ENCODE peak calls at places on chromosomes 5 and 9, in six cellular contexts. U, T, J, Z, K and H are unnamed samples.

GRCh38 chr9:80320916-80321315 is 749.2 kb downstream of the TLE4 start:
- DNase-seq in T (no peak), Z (no peak), J (no peak), K (no peak), U (no peak), H (no peak)

GRCh38 chr9:15461056-15461455 is 38.4 kb downstream of the SNAPC3 start:
- DNase-seq in J (no peak), U (no peak), T (no peak), Z (no peak), K (no peak), H (no peak)

GRCh38 chr5:17096975-17097695 is 120.3 kb upstream of the BASP1 start:
- DNase-seq in J (no peak), U (no peak), Z (no peak), K (no peak), T (no peak), H (no peak)

GRCh38 chr5:90395005-90395404 is 14.6 kb downstream of the CETN3 start:
- DNase-seq in U (no peak), J (no peak), K (no peak), Z (no peak), T (no peak), H (no peak)

GRCh38 chr9:278651-279050 is 64.0 kb downstream of the DOCK8 start:
- DNase-seq in U (no peak), K (no peak), Z (no peak), T (no peak), J (no peak), H (no peak)

GRCh38 chr5:55624841-55625602 is 87.1 kb downstream of the SLC38A9 start:
- DNase-seq in Z (no peak), T (no peak), J (no peak), U (no peak), K (no peak), H (no peak)

GRCh38 chr5:141150215-141150992 is 547 bp downstream of the PCDHB6 start:
- DNase-seq in K (no peak), T (no peak), U (no peak), Z (no peak), J (no peak), H (no peak)

GRCh38 chr5:14501353-14502162 is 80.0 kb upstream of the OTULINL start:
- DNase-seq in Z (no peak), J (no peak), T (no peak), U (no peak), K (no peak), H (no peak)

GRCh38 chr5:171418982-171419662 is at the start of gene FGF18:
- DNase-seq in U (peak), Z (peak), K (no peak), T (no peak), J (peak), H (peak)

GRCh38 chr5:125409496-125410351 is 663.3 kb upstream of the ZNF608 start:
- DNase-seq in Z (no peak), K (no peak), T (no peak), J (no peak), U (no peak), H (no peak)

GRCh38 chr9:134065720-134066419 is 2.0 kb downstream of the BRD3 start:
- DNase-seq in U (peak), Z (peak), J (peak), K (no peak), T (peak), H (peak)

GRCh38 chr9:15617782-15618181 is 64.9 kb downstream of the CCDC171 start:
- DNase-seq in Z (no peak), U (no peak), J (no peak), K (no peak), T (no peak), H (no peak)

GRCh38 chr9:123011380-123011779 is 22.1 kb upstream of the GPR21 start:
- DNase-seq in Z (no peak), K (no peak), T (no peak), U (no peak), J (no peak), H (no peak)

GRCh38 chr9:89281106-89281505 is 29.9 kb upstream of the CKS2 start:
- DNase-seq in U (no peak), J (no peak), K (no peak), T (no peak), Z (no peak), H (no peak)

GRCh38 chr5:174920906-174921550 is 196.6 kb downstream of the MSX2 start:
- DNase-seq in Z (no peak), J (no peak), T (no peak), U (no peak), K (peak), H (no peak)

GRCh38 chr5:140141241-140141640 is 15.5 kb downstream of the IGIP start:
- DNase-seq in U (no peak), K (no peak), T (no peak), J (no peak), Z (no peak), H (no peak)

GRCh38 chr9:136107953-136108647 is 10.6 kb downstream of the TMEM250 start:
- DNase-seq in J (no peak), K (no peak), T (no peak), Z (no peak), U (peak), H (no peak)

GRCh38 chr9:136110082-136111061 is 8.3 kb downstream of the TMEM250 start:
- DNase-seq in K (no peak), T (no peak), J (no peak), Z (no peak), U (peak), H (no peak)

GRCh38 chr9:136111190-136111589 is 7.5 kb downstream of the TMEM250 start:
- DNase-seq in T (no peak), Z (no peak), J (no peak), U (no peak), K (no peak), H (no peak)

GRCh38 chr9:136108648-136109266 is 9.9 kb downstream of the TMEM250 start:
- DNase-seq in T (no peak), J (no peak), K (no peak), U (no peak), Z (no peak), H (no peak)

GRCh38 chr9:136109351-136110081 is 9.2 kb downstream of the TMEM250 start:
- DNase-seq in J (no peak), T (peak), K (no peak), U (peak), Z (peak), H (peak)
- TF ChIP-seq POLR2A in J (no peak), T (no peak), K (no peak), U (peak), Z (no peak), H (peak)

DNA sequence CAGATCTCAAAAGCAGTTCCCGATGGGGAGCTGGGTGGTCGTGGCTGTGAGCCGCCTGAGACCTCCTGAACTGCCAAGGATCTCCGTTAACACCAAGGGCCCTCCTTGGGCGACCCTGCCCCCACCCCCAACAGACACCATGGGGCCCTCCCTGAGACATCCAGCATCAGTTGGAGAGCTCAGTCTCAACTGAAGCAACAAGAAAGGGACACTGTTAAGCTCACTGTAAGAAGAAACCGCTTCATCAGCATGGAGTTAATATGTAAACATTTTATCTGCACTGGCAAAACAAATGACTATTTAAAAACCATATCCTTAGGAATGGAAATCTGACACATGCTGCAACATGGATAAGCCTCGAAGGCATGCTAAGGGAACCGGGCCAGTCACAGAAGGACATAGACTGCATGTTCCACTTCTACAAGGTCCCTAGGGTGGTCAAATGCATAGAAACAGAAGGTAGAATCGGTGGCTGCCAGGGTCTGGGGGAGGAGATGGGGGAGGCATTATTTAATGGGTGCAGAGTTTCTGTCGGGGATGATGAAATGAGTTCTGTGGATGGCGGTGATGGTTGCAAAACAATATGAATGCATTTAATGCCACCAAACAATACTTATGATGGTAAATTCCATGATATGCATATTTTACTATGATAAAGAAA is 47.4 kb downstream of the ROR2 start:
- DNase-seq in Z (no peak), K (no peak), U (no peak), T (no peak), J (no peak), H (no peak)
- TF ChIP-seq TAF1 in Z (no peak), K (no peak), U (no peak), T (no peak), J (no peak), H (no peak)

DNA sequence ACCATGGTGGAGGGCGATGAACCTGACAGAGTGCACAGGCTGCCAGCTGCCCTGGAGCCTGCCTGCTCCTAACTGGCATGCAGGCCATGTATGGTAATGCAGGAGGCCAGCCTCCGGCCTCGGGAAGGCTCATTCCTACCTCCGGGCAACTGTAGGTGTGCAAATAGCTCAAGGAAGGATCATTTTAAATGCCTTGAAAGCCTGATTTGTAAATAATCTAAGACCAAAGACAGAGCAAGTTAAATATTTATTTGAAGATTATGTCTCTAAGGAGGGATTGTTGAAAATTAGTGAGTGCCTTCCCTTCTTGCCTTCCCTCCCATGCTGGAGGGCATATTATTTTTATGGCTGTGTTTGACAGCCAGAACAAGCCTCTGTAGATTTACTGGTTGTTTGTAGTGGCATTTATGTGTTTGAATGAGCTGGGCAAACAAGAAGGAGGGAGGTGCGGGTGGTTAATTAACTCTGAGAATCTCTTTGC is 285.7 kb upstream of the TUT7 start:
- DNase-seq in U (no peak), J (no peak), Z (no peak), T (no peak), K (no peak), H (no peak)
- TF ChIP-seq POLR2AphosphoS5 in U (no peak), J (no peak), Z (no peak), T (no peak), K (no peak), H (no peak)

GRCh38 chr5:78586251-78586650 is 62.3 kb downstream of the LHFPL2 start:
- DNase-seq in J (no peak), Z (no peak), U (no peak), K (no peak), T (no peak), H (no peak)
- TF ChIP-seq POLR2A in J (no peak), Z (no peak), U (no peak), K (no peak), T (no peak), H (no peak)

DNA sequence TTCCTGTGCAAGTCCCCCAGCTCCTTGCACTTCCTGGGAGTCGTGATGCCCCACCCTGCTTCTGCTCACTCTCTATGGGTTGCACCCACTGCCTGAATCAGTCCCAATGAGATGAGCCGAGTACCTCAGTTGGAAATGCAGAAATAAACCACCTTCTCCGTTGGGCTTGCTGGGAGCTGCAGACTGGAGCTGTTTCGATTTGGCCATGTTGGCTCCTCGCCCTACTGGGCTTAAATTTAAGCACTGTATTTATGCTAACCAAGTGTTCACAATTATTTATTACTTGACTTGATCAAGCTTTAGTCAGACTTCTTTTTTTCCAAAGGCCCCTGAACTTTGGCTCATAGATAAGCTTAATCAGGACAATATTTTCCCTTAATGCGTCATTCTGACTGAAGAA is 1072.4 kb upstream of the CDH9 start:
- DNase-seq in J (no peak), U (no peak), Z (no peak), T (no peak), K (no peak), H (no peak)
- TF ChIP-seq TAF1 in J (no peak), U (no peak), Z (no peak), T (no peak), K (no peak), H (no peak)

GRCh38 chr5:133742370-133743036 is 130.2 kb upstream of the FSTL4 start:
- DNase-seq in T (peak), Z (no peak), K (no peak), U (no peak), J (no peak), H (no peak)

GRCh38 chr5:133739381-133739780 is 127.0 kb upstream of the FSTL4 start:
- DNase-seq in Z (no peak), T (no peak), U (no peak), J (no peak), K (no peak), H (no peak)

GRCh38 chr5:133741818-133742355 is 129.5 kb upstream of the FSTL4 start:
- DNase-seq in J (no peak), K (no peak), T (no peak), Z (no peak), U (no peak), H (no peak)

GRCh38 chr5:133744030-133744645 is 131.8 kb upstream of the FSTL4 start:
- DNase-seq in J (no peak), U (no peak), K (no peak), Z (no peak), T (no peak), H (no peak)

GRCh38 chr5:133741396-133741795 is 129.1 kb upstream of the FSTL4 start:
- DNase-seq in K (no peak), U (no peak), J (no peak), Z (no peak), T (no peak), H (no peak)
- TF ChIP-seq POLR2AphosphoS5 in K (no peak), U (no peak), J (no peak), Z (no peak), T (no peak), H (no peak)

GRCh38 chr5:134003957-134004625 is 684 bp downstream of the VDAC1 start:
- DNase-seq in U (peak), J (no peak), K (no peak), Z (peak), T (no peak), H (peak)

GRCh38 chr5:134003064-134003956 is 1.5 kb downstream of the VDAC1 start:
- DNase-seq in U (peak), Z (no peak), J (no peak), K (no peak), T (no peak), H (no peak)

GRCh38 chr5:134005415-134006118 is 792 bp upstream of the VDAC1 start:
- DNase-seq in K (no peak), Z (peak), T (no peak), U (peak), J (no peak), H (peak)

GRCh38 chr5:134006119-134006514 is 1.3 kb upstream of the VDAC1 start:
- DNase-seq in U (no peak), T (no peak), K (no peak), J (no peak), Z (no peak), H (no peak)

DNA sequence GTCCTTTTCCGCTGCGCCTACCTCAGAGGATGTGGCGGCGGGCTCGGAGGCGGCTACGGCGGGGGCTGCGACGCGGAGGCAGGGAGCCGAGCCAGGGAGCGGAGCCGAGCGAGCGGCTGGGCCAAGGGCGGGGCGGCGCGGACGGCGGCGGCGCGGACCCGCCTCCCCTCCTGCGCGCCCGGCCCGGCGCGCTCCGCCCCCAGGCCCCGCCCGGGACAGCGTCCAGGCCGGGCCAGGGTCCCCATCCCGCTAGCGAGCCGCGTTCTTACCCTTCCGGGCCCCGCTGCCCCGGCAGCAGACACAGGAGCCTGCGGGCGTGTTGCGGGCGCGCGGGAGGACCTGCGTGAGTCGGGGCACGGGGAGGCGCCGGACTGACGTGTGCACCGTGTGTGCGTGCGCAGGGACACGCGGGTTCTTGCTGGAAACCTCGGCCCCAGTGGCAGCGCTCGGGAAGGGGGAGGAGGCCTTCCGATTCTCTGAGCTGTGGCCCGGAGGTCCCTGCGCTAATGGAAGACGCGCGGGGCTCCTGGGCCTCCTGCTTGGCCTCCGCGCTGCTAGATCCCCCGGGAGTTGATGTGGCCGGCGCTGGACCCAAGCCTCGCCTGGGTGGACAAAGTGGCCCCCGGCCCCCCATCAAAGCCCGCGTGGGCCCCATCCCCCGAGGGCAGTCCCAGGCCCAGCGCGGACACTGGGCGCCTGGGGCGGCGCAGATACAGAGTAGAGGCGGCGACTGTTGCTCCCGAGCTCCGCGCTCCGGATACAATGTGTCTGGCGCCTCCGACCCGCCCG is at the start of gene VDAC1:
- DNase-seq in U (peak), K (no peak), Z (peak), T (no peak), J (no peak), H (peak)
- TF ChIP-seq POLR2A in U (peak), K (no peak), Z (no peak), T (peak), J (no peak), H (peak)

GRCh38 chr5:112737088-112737471 is 605 bp upstream of the APC start:
- DNase-seq in T (no peak), U (no peak), J (no peak), Z (no peak), K (no peak), H (no peak)

GRCh38 chr5:112738180-112738560 is 485 bp downstream of the APC start:
- DNase-seq in T (no peak), Z (no peak), U (peak), J (no peak), K (no peak), H (no peak)

GRCh38 chr5:112735702-112736101 is 2.0 kb upstream of the APC start:
- DNase-seq in T (no peak), Z (no peak), J (no peak), K (no peak), U (no peak), H (no peak)

GRCh38 chr5:112734597-112734996 is 3.1 kb upstream of the APC start:
- DNase-seq in T (no peak), J (no peak), Z (no peak), U (no peak), K (no peak), H (no peak)

DNA sequence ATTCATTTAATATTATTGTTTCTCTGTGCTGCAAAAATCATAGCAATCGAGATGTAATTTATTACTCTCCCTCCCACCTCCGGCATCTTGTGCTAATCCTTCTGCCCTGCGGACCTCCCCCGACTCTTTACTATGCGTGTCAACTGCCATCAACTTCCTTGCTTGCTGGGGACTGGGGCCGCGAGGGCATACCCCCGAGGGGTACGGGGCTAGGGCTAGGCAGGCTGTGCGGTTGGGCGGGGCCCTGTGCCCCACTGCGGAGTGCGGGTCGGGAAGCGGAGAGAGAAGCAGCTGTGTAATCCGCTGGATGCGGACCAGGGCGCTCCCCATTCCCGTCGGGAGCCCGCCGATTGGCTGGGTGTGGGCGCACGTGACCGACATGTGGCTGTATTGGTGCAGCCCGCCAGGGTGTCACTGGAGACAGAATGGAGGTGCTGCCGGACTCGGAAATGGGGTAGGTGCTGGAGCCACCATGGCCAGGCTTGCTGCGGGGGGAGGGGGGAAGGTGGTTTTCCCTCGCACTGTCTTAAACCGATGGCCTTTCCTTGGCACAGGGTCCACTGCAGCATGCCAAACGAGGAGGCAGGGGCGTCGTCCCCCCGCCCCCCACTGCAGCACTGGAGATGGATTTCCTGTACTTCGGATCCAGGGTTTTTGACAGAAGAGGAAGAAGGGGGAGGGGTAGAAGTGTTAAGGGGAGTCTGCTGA is at the start of gene APC:
- DNase-seq in T (peak), K (peak), Z (peak), J (peak), U (peak), H (peak)
- TF ChIP-seq TAF1 in T (no peak), K (peak), Z (no peak), J (no peak), U (peak), H (no peak)

GRCh38 chr9:14347408-14348224 is 33.7 kb upstream of the NFIB start:
- DNase-seq in K (no peak), T (no peak), U (no peak), Z (no peak), J (no peak), H (no peak)
- TF ChIP-seq POLR2AphosphoS5 in K (no peak), T (no peak), U (no peak), Z (no peak), J (no peak), H (no peak)